ENCODE peak calls at places on chromosome 6, in eight cellular contexts. One of them, this sample, is unnamed. For H3K4me1, the result is how much of the 10 kb centered on the place peaks cover.

GRCh38 chr6:43923376-43924221 is 153.6 kb downstream of the VEGFA start:
- DNase-seq in GM23338: no peak
- DNase-seq in astrocyte: peak
- DNase-seq in naive thymus-derived CD4-positive, alpha-beta T cell: no peak
- DNase-seq in breast epithelium: no peak
- DNase-seq in endodermal cell: no peak
- DNase-seq in PC-3: peak
- DNase-seq in stomach: no peak
- DNase-seq in this sample: no peak

GRCh38 chr6:7502743-7503142 is 38.7 kb upstream of the DSP start:
- DNase-seq in breast epithelium: no peak
- DNase-seq in stomach: no peak
- DNase-seq in naive thymus-derived CD4-positive, alpha-beta T cell: no peak
- DNase-seq in GM23338: no peak
- DNase-seq in astrocyte: no peak
- DNase-seq in PC-3: no peak
- DNase-seq in endodermal cell: peak
- DNase-seq in this sample: no peak

GRCh38 chr6:113855500-113856010 is 1.6 kb upstream of the MARCKS start:
- DNase-seq in stomach: no peak
- DNase-seq in GM23338: peak
- DNase-seq in endodermal cell: peak
- DNase-seq in astrocyte: peak
- DNase-seq in naive thymus-derived CD4-positive, alpha-beta T cell: no peak
- DNase-seq in breast epithelium: no peak
- DNase-seq in PC-3: peak
- DNase-seq in this sample: no peak

GRCh38 chr6:158854214-158855101 is 35.3 kb upstream of the EZR start:
- DNase-seq in naive thymus-derived CD4-positive, alpha-beta T cell: peak
- DNase-seq in PC-3: peak
- DNase-seq in GM23338: peak
- DNase-seq in breast epithelium: no peak
- DNase-seq in astrocyte: peak
- DNase-seq in stomach: no peak
- DNase-seq in endodermal cell: peak
- DNase-seq in this sample: peak

GRCh38 chr6:74409447-74409846 is 713.4 kb downstream of the CD109 start:
- DNase-seq in PC-3: peak
- DNase-seq in naive thymus-derived CD4-positive, alpha-beta T cell: no peak
- DNase-seq in endodermal cell: no peak
- DNase-seq in stomach: no peak
- DNase-seq in GM23338: peak
- DNase-seq in astrocyte: peak
- DNase-seq in breast epithelium: no peak
- DNase-seq in this sample: no peak

GRCh38 chr6:5302220-5302946 is 41.1 kb downstream of the FARS2 start:
- DNase-seq in endodermal cell: no peak
- DNase-seq in breast epithelium: no peak
- DNase-seq in naive thymus-derived CD4-positive, alpha-beta T cell: no peak
- DNase-seq in GM23338: no peak
- DNase-seq in PC-3: no peak
- DNase-seq in astrocyte: no peak
- DNase-seq in stomach: no peak
- DNase-seq in this sample: no peak

GRCh38 chr6:108080010-108080780 is 5.7 kb upstream of the OSTM1 start:
- DNase-seq in endodermal cell: peak
- DNase-seq in breast epithelium: no peak
- DNase-seq in stomach: no peak
- DNase-seq in astrocyte: peak
- DNase-seq in naive thymus-derived CD4-positive, alpha-beta T cell: no peak
- DNase-seq in PC-3: peak
- DNase-seq in GM23338: peak
- DNase-seq in this sample: no peak

GRCh38 chr6:110813813-110814487 is 1.3 kb downstream of the CDK19 start:
- DNase-seq in GM23338: peak
- DNase-seq in endodermal cell: no peak
- DNase-seq in stomach: no peak
- DNase-seq in naive thymus-derived CD4-positive, alpha-beta T cell: no peak
- DNase-seq in astrocyte: no peak
- DNase-seq in breast epithelium: no peak
- DNase-seq in PC-3: peak
- DNase-seq in this sample: no peak

GRCh38 chr6:107657755-107658461 is 166.2 kb downstream of the SCML4 start:
- DNase-seq in GM23338: peak
- DNase-seq in PC-3: no peak
- DNase-seq in naive thymus-derived CD4-positive, alpha-beta T cell: peak
- DNase-seq in breast epithelium: no peak
- DNase-seq in astrocyte: peak
- DNase-seq in stomach: peak
- DNase-seq in endodermal cell: peak
- DNase-seq in this sample: no peak

GRCh38 chr6:87244380-87244779 is 78.0 kb upstream of the SMIM8 start:
- DNase-seq in endodermal cell: no peak
- DNase-seq in breast epithelium: no peak
- DNase-seq in stomach: no peak
- DNase-seq in naive thymus-derived CD4-positive, alpha-beta T cell: no peak
- DNase-seq in astrocyte: no peak
- DNase-seq in PC-3: no peak
- DNase-seq in GM23338: no peak
- DNase-seq in this sample: no peak
- H3K27ac ChIP-seq in endodermal cell: no peak
- H3K27ac ChIP-seq in breast epithelium: no peak
- H3K27ac ChIP-seq in stomach: no peak
- H3K27ac ChIP-seq in naive thymus-derived CD4-positive, alpha-beta T cell: no peak
- H3K27ac ChIP-seq in astrocyte: no peak
- H3K27ac ChIP-seq in PC-3: no peak
- H3K27ac ChIP-seq in GM23338: no peak
- H3K27ac ChIP-seq in this sample: no peak

DNA sequence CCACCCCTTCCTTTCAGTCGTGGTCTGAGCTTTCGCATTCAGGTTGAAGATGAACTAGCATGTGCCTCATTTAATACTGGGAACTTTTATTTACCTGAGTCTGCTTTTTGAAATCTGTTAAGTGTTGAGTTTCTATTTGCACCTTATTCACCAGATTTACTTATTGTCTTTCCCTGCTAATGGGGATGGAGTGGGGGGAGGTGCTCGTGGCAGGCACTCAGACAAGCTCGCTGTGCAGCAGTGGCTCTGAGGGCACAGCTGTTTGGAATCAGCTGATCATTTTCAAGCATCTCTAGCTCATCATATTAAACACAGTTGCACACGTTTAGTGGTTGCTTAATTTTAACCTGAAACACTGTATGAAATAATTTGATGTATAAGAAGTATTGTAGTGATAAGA is 35.6 kb downstream of the UTRN start:
- DNase-seq in breast epithelium: no peak
- DNase-seq in stomach: no peak
- DNase-seq in naive thymus-derived CD4-positive, alpha-beta T cell: no peak
- DNase-seq in GM23338: no peak
- DNase-seq in astrocyte: no peak
- DNase-seq in endodermal cell: no peak
- DNase-seq in PC-3: no peak
- DNase-seq in this sample: no peak
- H3K4me1 ChIP-seq in breast epithelium: under half
- H3K4me1 ChIP-seq in stomach: half or more
- H3K4me1 ChIP-seq in naive thymus-derived CD4-positive, alpha-beta T cell: under half
- H3K4me1 ChIP-seq in GM23338: under half
- H3K4me1 ChIP-seq in astrocyte: under half
- H3K4me1 ChIP-seq in endodermal cell: under half
- H3K4me1 ChIP-seq in PC-3: under half
- H3K4me1 ChIP-seq in this sample: under half

DNA sequence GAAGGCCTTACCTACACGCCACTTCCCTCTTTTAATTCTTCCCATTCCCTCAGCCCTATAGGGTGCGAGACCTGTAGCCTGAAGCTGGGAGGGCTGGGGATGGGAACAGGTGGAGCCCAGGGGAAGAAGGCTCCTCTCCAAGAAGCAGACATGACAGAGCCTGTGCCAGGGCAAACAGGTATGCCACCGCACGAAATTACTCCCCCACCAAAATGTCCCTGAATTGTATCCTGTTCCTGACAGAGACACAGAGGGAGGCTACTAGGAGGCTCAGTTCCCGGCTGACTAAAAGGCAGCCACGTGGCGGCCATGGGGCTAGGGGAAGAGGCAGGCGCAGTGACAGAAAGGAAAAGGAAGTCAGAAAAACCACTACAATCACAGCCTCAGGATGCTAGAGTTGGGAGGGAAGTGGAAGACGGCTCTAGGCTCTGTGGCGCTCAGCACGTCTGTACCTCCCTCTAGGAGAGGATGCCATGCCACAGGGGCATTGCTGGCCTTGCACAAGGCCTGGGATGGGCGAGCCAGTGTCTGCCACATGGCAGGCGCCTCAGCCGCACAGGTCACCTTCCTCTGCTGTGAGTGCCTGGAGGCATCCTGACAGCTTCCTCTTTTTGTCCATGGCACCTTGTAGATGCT is 27.7 kb downstream of the TFEB start:
- DNase-seq in stomach: no peak
- DNase-seq in naive thymus-derived CD4-positive, alpha-beta T cell: peak
- DNase-seq in endodermal cell: no peak
- DNase-seq in PC-3: no peak
- DNase-seq in astrocyte: no peak
- DNase-seq in GM23338: no peak
- DNase-seq in breast epithelium: peak
- DNase-seq in this sample: no peak
- H3K4me3 ChIP-seq in stomach: no peak
- H3K4me3 ChIP-seq in naive thymus-derived CD4-positive, alpha-beta T cell: peak
- H3K4me3 ChIP-seq in endodermal cell: no peak
- H3K4me3 ChIP-seq in PC-3: no peak
- H3K4me3 ChIP-seq in astrocyte: no peak
- H3K4me3 ChIP-seq in GM23338: no peak
- H3K4me3 ChIP-seq in breast epithelium: no peak
- H3K4me3 ChIP-seq in this sample: peak

GRCh38 chr6:46491789-46492547 is 719 bp upstream of the RCAN2 start:
- DNase-seq in PC-3: peak
- DNase-seq in GM23338: peak
- DNase-seq in breast epithelium: peak
- DNase-seq in stomach: peak
- DNase-seq in astrocyte: no peak
- DNase-seq in endodermal cell: peak
- DNase-seq in naive thymus-derived CD4-positive, alpha-beta T cell: no peak
- DNase-seq in this sample: no peak
- H3K27ac ChIP-seq in PC-3: no peak
- H3K27ac ChIP-seq in GM23338: peak
- H3K27ac ChIP-seq in breast epithelium: peak
- H3K27ac ChIP-seq in stomach: peak
- H3K27ac ChIP-seq in astrocyte: no peak
- H3K27ac ChIP-seq in endodermal cell: no peak
- H3K27ac ChIP-seq in naive thymus-derived CD4-positive, alpha-beta T cell: no peak
- H3K27ac ChIP-seq in this sample: no peak

GRCh38 chr6:37022135-37022863 is 16.8 kb downstream of the FGD2 start:
- DNase-seq in endodermal cell: peak
- DNase-seq in breast epithelium: no peak
- DNase-seq in GM23338: no peak
- DNase-seq in PC-3: no peak
- DNase-seq in naive thymus-derived CD4-positive, alpha-beta T cell: no peak
- DNase-seq in stomach: no peak
- DNase-seq in astrocyte: no peak
- DNase-seq in this sample: no peak
- H3K4me1 ChIP-seq in endodermal cell: under half
- H3K4me1 ChIP-seq in breast epithelium: under half
- H3K4me1 ChIP-seq in GM23338: under half
- H3K4me1 ChIP-seq in PC-3: half or more
- H3K4me1 ChIP-seq in naive thymus-derived CD4-positive, alpha-beta T cell: under half
- H3K4me1 ChIP-seq in stomach: under half
- H3K4me1 ChIP-seq in astrocyte: under half
- H3K4me1 ChIP-seq in this sample: under half

GRCh38 chr6:106475280-106475679 is 114.8 kb downstream of the CRYBG1 start:
- DNase-seq in breast epithelium: no peak
- DNase-seq in astrocyte: peak
- DNase-seq in endodermal cell: no peak
- DNase-seq in GM23338: no peak
- DNase-seq in naive thymus-derived CD4-positive, alpha-beta T cell: no peak
- DNase-seq in PC-3: peak
- DNase-seq in stomach: no peak
- DNase-seq in this sample: no peak

GRCh38 chr6:106476326-106477105 is 116.0 kb downstream of the CRYBG1 start:
- DNase-seq in GM23338: no peak
- DNase-seq in breast epithelium: no peak
- DNase-seq in PC-3: peak
- DNase-seq in stomach: no peak
- DNase-seq in naive thymus-derived CD4-positive, alpha-beta T cell: no peak
- DNase-seq in astrocyte: peak
- DNase-seq in endodermal cell: no peak
- DNase-seq in this sample: no peak

GRCh38 chr6:106474476-106474875 is 114.0 kb downstream of the CRYBG1 start:
- DNase-seq in astrocyte: no peak
- DNase-seq in endodermal cell: no peak
- DNase-seq in stomach: no peak
- DNase-seq in naive thymus-derived CD4-positive, alpha-beta T cell: no peak
- DNase-seq in breast epithelium: no peak
- DNase-seq in GM23338: no peak
- DNase-seq in PC-3: no peak
- DNase-seq in this sample: no peak

GRCh38 chr6:106477158-106477557 is 116.6 kb downstream of the CRYBG1 start:
- DNase-seq in naive thymus-derived CD4-positive, alpha-beta T cell: no peak
- DNase-seq in astrocyte: peak
- DNase-seq in breast epithelium: no peak
- DNase-seq in endodermal cell: no peak
- DNase-seq in stomach: no peak
- DNase-seq in PC-3: no peak
- DNase-seq in GM23338: no peak
- DNase-seq in this sample: no peak

DNA sequence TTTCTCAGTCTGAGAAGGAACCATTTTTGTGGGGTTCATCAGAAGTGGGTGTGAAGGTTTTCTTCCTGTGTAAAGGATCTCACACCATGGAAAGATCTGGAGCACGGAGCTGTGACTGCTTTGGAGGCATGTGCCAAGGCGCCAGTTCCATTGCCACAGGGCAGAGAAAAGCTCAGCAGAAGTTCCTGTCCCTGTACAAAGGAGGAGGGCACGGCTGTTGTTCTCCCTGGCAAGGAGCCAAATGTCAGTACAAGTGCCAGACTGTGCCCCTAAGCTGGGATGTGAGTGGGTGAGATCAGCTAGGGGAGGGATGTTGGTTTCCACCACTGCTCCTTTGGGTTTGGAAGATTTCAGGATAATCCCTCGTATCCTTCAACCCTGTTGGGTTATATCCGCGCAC is 117.3 kb downstream of the CRYBG1 start:
- DNase-seq in stomach: no peak
- DNase-seq in astrocyte: no peak
- DNase-seq in PC-3: no peak
- DNase-seq in endodermal cell: no peak
- DNase-seq in GM23338: no peak
- DNase-seq in breast epithelium: no peak
- DNase-seq in naive thymus-derived CD4-positive, alpha-beta T cell: no peak
- DNase-seq in this sample: no peak
- H3K4me3 ChIP-seq in stomach: no peak
- H3K4me3 ChIP-seq in astrocyte: no peak
- H3K4me3 ChIP-seq in PC-3: no peak
- H3K4me3 ChIP-seq in endodermal cell: no peak
- H3K4me3 ChIP-seq in GM23338: no peak
- H3K4me3 ChIP-seq in breast epithelium: no peak
- H3K4me3 ChIP-seq in naive thymus-derived CD4-positive, alpha-beta T cell: no peak
- H3K4me3 ChIP-seq in this sample: no peak

This sample was measured in CD8-positive, alpha-beta memory T cell.